ENCODE peak calls at places on chromosome 18, in five cellular contexts. G, K, H, D and X are unnamed samples.

GRCh38 chr18:21359746-21360145 is 117.7 kb downstream of the GREB1L start:
- DNase-seq in G (no peak), K (no peak), H (no peak), D (no peak), X (no peak)

GRCh38 chr18:41818381-41819355 is 136.4 kb upstream of the PIK3C3 start:
- DNase-seq in G (no peak), K (no peak), H (no peak), D (no peak), X (no peak)

GRCh38 chr18:70384181-70384790 is 95.4 kb downstream of the SOCS6 start:
- DNase-seq in G (peak), K (no peak), H (no peak), D (peak), X (no peak)

GRCh38 chr18:11955299-11956029 is 25.8 kb upstream of the IMPA2 start:
- DNase-seq in G (peak), K (no peak), H (peak), D (peak), X (no peak)

GRCh38 chr18:2988041-2988794 is 24.7 kb downstream of the LPIN2 start:
- DNase-seq in G (peak), K (no peak), H (no peak), D (peak), X (no peak)

GRCh38 chr18:711693-712400 is 583 bp downstream of the ENOSF1 start:
- DNase-seq in G (peak), K (peak), H (peak), D (peak), X (peak)

GRCh38 chr18:52716926-52717325 is 376.9 kb downstream of the DCC start:
- DNase-seq in G (peak), K (no peak), H (no peak), D (peak), X (peak)

GRCh38 chr18:1663879-1664705 is 759.4 kb downstream of the ADCYAP1 start:
- DNase-seq in G (no peak), K (peak), H (peak), D (peak), X (peak)

GRCh38 chr18:14914126-14914525 is 166.2 kb downstream of the ANKRD30B start:
- DNase-seq in G (peak), K (no peak), H (no peak), D (no peak), X (no peak)

GRCh38 chr18:40215981-40216380 is 1739.1 kb upstream of the PIK3C3 start:
- DNase-seq in G (peak), K (no peak), H (no peak), D (peak), X (no peak)

GRCh38 chr18:5868218-5868904 is 27.0 kb downstream of the TMEM200C start:
- DNase-seq in G (peak), K (no peak), H (peak), D (peak), X (peak)

GRCh38 chr18:76707534-76707933 is 114.8 kb upstream of the ZNF236 start:
- DNase-seq in G (no peak), K (no peak), H (no peak), D (no peak), X (no peak)

GRCh38 chr18:34121157-34121807 is 103.4 kb downstream of the NOL4 start:
- DNase-seq in G (peak), K (no peak), H (no peak), D (peak), X (no peak)

GRCh38 chr18:32805354-32805753 is 32.5 kb upstream of the KLHL14 start:
- DNase-seq in G (no peak), K (no peak), H (no peak), D (no peak), X (no peak)

GRCh38 chr18:12811191-12811950 is 72.7 kb downstream of the PTPN2 start:
- DNase-seq in G (peak), K (no peak), H (no peak), D (peak), X (no peak)

GRCh38 chr18:12657048-12657848 is 659 bp downstream of the SPIRE1 start:
- DNase-seq in G (no peak), K (peak), H (peak), D (peak), X (peak)

GRCh38 chr18:3839481-3840075 is 389.6 kb downstream of the TGIF1 start:
- DNase-seq in G (no peak), K (no peak), H (peak), D (no peak), X (no peak)

GRCh38 chr18:63476666-63477065 is at the start of gene SERPINB5:
- DNase-seq in G (peak), K (no peak), H (no peak), D (peak), X (no peak)

GRCh38 chr18:56021814-56022205 is 433.8 kb upstream of the TCF4 start:
- DNase-seq in G (no peak), K (no peak), H (no peak), D (no peak), X (no peak)

GRCh38 chr18:3916082-3916481 is 466.1 kb downstream of the TGIF1 start:
- DNase-seq in G (no peak), K (no peak), H (no peak), D (no peak), X (peak)

GRCh38 chr18:79070486-79070885 is 1.3 kb downstream of the ATP9B start:
- DNase-seq in G (no peak), K (no peak), H (no peak), D (no peak), X (no peak)

GRCh38 chr18:12422936-12423335 is 15.2 kb downstream of the PRELID3A start:
- DNase-seq in G (no peak), K (no peak), H (no peak), D (no peak), X (peak)

GRCh38 chr18:45850021-45850420 is 24.5 kb downstream of the SIGLEC15 start:
- DNase-seq in G (no peak), K (no peak), H (peak), D (peak), X (peak)

GRCh38 chr18:63180971-63181376 is 138.6 kb downstream of the BCL2 start:
- DNase-seq in G (no peak), K (no peak), H (no peak), D (no peak), X (no peak)

GRCh38 chr18:37314534-37314933 is 251.1 kb downstream of the CELF4 start:
- DNase-seq in G (no peak), K (no peak), H (no peak), D (no peak), X (no peak)

GRCh38 chr18:75638223-75638596 is 210.7 kb upstream of the SMIM21 start:
- DNase-seq in G (no peak), K (no peak), H (no peak), D (no peak), X (no peak)

GRCh38 chr18:31498450-31499156 is 626 bp downstream of the DSG2 start:
- DNase-seq in G (peak), K (no peak), H (peak), D (no peak), X (no peak)
- H3K4me3 ChIP-seq in G (peak), K (peak), H (peak), D (peak), X (peak)

DNA sequence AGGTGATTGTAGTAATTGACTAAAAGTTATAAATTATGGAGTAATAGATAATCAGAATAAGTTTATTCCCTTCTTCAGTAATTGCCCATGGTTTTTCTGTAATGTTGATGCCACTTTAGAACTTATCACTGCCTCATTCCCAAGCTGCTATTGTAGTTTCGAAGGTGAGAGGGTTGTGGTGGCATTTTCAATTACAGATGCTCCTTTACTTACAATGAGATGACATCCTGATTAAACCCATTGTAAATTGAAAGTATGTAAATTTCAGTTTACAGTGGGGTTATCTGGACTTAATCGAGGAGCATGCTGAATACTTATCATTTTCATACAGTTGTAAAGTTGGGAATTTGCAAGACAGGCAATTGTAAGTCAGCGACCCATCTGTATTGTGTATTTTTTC is 2.9 kb downstream of the NDUFV2 start:
- DNase-seq in G (no peak), K (no peak), H (no peak), D (no peak), X (no peak)
- H3K4me3 ChIP-seq in G (no peak), K (no peak), H (peak), D (peak), X (peak)

DNA sequence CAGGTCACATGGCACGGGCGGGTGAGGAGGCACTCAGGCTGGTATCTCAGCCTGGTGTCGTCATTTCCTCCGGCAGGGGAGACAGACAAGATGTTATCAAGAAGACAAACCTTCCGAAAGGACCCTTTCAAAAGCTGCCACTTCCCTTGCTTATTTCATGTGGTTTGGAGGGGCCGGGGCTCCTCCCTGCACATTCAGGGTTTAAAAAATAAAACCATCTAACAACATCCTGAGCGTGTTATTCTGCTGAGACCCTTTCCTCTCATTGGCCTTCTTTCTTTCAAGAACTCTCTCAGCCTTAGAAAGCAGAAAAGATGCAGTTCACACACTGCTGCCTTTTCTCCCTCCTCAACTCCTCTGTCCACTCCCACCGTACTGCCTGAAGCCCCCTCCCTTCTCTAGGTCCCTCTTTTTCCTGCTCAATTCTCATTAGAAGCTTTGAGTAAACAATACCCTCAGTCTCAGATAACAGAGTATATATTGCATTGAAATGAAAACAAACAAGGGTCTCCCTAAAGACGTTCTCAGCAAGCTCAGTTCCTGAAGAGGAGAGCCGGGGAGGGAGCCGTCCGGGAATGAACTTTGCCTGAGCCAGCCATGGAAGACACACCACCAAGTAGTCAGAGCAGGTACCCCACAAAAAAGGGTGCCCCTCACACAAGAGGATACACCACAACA is 9.8 kb downstream of the SMAD7 start:
- DNase-seq in G (no peak), K (peak), H (no peak), D (no peak), X (no peak)
- H3K4me3 ChIP-seq in G (no peak), K (peak), H (no peak), D (no peak), X (no peak)

DNA sequence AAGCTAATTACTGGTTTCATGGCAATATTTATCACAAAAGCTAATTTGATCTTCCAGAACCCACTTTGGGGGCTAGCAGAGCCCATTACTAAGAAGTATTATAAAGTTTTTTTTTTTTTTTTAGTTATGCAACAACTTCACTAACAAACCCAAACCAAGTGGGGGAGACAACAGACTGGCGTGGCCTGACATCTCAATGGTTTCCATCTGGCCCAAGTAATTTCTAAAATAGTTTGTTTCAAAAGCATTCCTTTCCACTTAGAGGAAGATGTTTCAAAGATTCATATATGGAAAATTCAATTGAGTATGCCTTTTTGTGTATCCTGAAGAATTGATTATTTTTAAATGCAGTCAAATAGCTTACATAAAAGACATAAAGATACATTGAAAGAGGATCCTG is 367.1 kb downstream of the HRH4 start:
- DNase-seq in G (no peak), K (no peak), H (no peak), D (no peak), X (no peak)
- H3K4me3 ChIP-seq in G (no peak), K (no peak), H (no peak), D (no peak), X (no peak)

DNA sequence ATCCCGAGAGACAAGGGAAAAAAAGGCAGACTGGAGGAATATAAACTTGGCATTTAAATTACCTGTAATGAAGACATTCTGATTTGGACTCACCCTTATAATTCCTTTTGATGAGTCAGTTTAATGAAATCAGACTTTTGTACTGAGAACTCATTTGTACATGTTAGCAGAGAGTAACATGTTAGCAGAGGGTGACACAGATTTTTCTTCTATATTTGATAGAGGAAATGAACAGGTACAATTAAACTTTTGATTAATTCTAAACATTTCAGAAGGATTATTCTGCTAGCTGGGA is 74.7 kb upstream of the RIOK3 start:
- DNase-seq in G (peak), K (no peak), H (no peak), D (peak), X (no peak)
- H3K4me3 ChIP-seq in G (no peak), K (no peak), H (no peak), D (no peak), X (no peak)

DNA sequence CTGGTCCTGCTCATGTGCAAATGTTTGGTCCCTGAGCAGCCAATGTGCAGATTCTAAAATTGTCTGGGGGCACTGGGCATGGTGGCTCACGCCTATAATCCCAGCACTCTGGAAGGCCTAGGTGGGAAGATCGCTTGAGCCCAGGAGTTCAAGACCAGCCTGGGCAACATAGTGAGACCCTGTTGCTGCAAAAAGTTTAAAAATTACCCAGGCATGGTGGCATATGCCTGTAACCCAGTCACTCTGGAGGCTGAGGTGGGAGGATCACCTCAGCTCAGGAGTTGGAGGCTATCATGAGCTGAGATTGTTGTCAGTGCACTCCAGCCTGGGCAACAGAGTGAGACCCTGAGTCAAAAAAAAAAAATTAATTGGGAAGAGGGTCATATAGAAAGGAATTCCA is 5.1 kb downstream of the LIPG start:
- DNase-seq in G (no peak), K (no peak), H (no peak), D (no peak), X (no peak)
- H3K4me3 ChIP-seq in G (no peak), K (no peak), H (no peak), D (no peak), X (no peak)